ENCODE peak calls at places on chromosomes 2 and 18, in four cellular contexts. T is cardiac muscle cell; G is fibroblast of lung; X is CD8-positive, alpha-beta T cell. R is an unnamed sample.

GRCh38 chr18:49645836-49646235 is 84.0 kb downstream of the LIPG start:
- DNase-seq in T (peak), G (peak), X (no peak), R (no peak)

GRCh38 chr2:200486529-200486928 is 23.3 kb downstream of the KCTD18 start:
- DNase-seq in T (no peak), G (peak), X (no peak), R (no peak)

GRCh38 chr2:86249843-86250402 is 50.7 kb downstream of the MRPL35 start:
- DNase-seq in T (peak), G (peak), X (no peak), R (no peak)

GRCh38 chr2:2826209-2826551 is 495.1 kb upstream of the MYT1L start:
- DNase-seq in T (no peak), G (no peak), X (peak), R (no peak)

GRCh38 chr2:96315400-96316071 is 9.6 kb upstream of the ITPRIPL1 start:
- DNase-seq in T (peak), G (peak), X (peak), R (no peak)

GRCh38 chr2:32058130-32058529 is 5.2 kb upstream of the SPAST start:
- DNase-seq in T (peak), G (peak), X (no peak), R (no peak)

GRCh38 chr2:236352761-236353593 is 88.8 kb upstream of the ASB18 start:
- DNase-seq in T (peak), G (peak), X (no peak), R (no peak)

GRCh38 chr2:150876201-150877085 is 385.2 kb downstream of the RBM43 start:
- DNase-seq in T (peak), G (peak), X (no peak), R (peak)

GRCh38 chr2:170298115-170298514 is 120.2 kb downstream of the MYO3B start:
- DNase-seq in T (peak), G (no peak), X (no peak), R (no peak)

GRCh38 chr2:61978522-61978921 is 73.0 kb downstream of the COMMD1 start:
- DNase-seq in T (no peak), G (no peak), X (no peak), R (no peak)

GRCh38 chr2:128319457-128319772 is 747 bp upstream of the HS6ST1 start:
- DNase-seq in T (no peak), G (no peak), X (peak), R (no peak)
- H3K4me3 ChIP-seq in T (peak), G (peak), X (peak), R (peak)

GRCh38 chr2:13193075-13193474 is 476.3 kb downstream of the TRIB2 start:
- DNase-seq in T (no peak), G (peak), X (no peak), R (no peak)

GRCh38 chr2:13195270-13195669 is 478.5 kb downstream of the TRIB2 start:
- DNase-seq in T (no peak), G (no peak), X (no peak), R (no peak)

GRCh38 chr2:13193900-13194299 is 477.2 kb downstream of the TRIB2 start:
- DNase-seq in T (peak), G (peak), X (no peak), R (no peak)
- TF ChIP-seq CTCF in T (peak), G (peak), X (no peak), R (peak)

GRCh38 chr2:71340176-71340575 is 8.6 kb downstream of the ZNF638 start:
- DNase-seq in T (no peak), G (no peak), X (no peak), R (no peak)
- H3K4me3 ChIP-seq in T (no peak), G (no peak), X (no peak), R (no peak)

GRCh38 chr2:42328148-42328833 is 32.7 kb downstream of the COX7A2L start:
- DNase-seq in T (peak), G (peak), X (no peak), R (no peak)
- TF ChIP-seq CTCF in T (peak), G (peak), X (peak), R (peak)

DNA sequence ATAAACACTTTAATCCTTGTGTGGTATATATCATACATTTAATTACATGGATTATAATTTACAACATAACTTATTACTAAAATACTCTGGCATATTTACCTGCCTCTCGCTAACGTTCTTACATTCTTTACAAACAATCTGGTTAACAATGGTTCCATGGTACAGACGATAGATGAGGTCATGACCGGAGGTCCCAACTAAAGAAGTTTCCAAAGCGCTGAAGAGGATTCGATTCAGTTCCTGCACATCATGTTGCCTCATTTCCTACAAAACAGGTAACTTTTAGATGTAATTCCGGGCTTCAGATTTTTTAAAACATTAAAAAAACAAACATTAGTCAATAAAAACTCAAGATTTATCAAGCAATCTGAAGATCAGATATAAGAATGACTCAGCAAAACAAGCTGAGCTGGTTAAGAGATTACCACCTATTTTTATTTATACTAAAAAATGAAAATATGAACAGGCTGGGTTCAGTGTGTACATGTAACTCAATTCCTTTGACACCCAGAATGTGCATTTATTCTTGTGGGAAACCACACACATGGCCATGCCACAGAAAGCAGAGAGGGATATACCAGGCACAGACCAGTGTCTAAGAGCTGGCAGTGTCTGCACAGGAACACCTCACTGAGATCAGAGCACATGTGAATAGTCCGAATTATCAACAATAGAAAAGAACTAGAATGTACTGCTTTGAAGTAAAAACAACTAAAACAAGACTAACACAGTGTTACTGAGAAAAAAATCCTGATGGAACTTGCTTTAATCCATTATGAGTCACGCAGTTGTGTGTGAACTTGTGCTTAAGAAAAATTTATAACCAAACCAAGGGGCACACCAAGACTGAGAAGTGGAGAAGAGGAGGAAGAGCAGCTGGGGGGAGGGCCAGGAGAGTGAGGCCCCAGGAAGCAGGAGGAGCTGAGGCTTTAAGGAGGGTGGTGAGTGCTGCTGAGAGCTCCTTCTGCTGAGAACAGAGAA is 9.5 kb downstream of the USP40 start:
- DNase-seq in T (peak), G (peak), X (no peak), R (peak)
- H3K4me3 ChIP-seq in T (no peak), G (no peak), X (no peak), R (no peak)

GRCh38 chr2:141003967-141004657 is 1126.7 kb downstream of the LRP1B start:
- DNase-seq in T (no peak), G (no peak), X (no peak), R (no peak)

GRCh38 chr2:140998577-140998976 is 1132.2 kb downstream of the LRP1B start:
- DNase-seq in T (no peak), G (no peak), X (no peak), R (no peak)

GRCh38 chr2:140997997-140998396 is 1132.8 kb downstream of the LRP1B start:
- DNase-seq in T (no peak), G (no peak), X (no peak), R (no peak)

GRCh38 chr2:141001750-141002149 is 1129.1 kb downstream of the LRP1B start:
- DNase-seq in T (peak), G (peak), X (no peak), R (no peak)
- TF ChIP-seq CTCF in T (no peak), G (no peak), X (no peak), R (no peak)

GRCh38 chr2:120719471-120719870 is 16.2 kb upstream of the GLI2 start:
- DNase-seq in T (no peak), G (no peak), X (no peak), R (no peak)

GRCh38 chr2:120720746-120721145 is 14.9 kb upstream of the GLI2 start:
- DNase-seq in T (no peak), G (no peak), X (no peak), R (no peak)

GRCh38 chr2:120720176-120720575 is 15.5 kb upstream of the GLI2 start:
- DNase-seq in T (no peak), G (no peak), X (no peak), R (no peak)

GRCh38 chr2:120722211-120722602 is 13.5 kb upstream of the GLI2 start:
- DNase-seq in T (no peak), G (no peak), X (no peak), R (no peak)

DNA sequence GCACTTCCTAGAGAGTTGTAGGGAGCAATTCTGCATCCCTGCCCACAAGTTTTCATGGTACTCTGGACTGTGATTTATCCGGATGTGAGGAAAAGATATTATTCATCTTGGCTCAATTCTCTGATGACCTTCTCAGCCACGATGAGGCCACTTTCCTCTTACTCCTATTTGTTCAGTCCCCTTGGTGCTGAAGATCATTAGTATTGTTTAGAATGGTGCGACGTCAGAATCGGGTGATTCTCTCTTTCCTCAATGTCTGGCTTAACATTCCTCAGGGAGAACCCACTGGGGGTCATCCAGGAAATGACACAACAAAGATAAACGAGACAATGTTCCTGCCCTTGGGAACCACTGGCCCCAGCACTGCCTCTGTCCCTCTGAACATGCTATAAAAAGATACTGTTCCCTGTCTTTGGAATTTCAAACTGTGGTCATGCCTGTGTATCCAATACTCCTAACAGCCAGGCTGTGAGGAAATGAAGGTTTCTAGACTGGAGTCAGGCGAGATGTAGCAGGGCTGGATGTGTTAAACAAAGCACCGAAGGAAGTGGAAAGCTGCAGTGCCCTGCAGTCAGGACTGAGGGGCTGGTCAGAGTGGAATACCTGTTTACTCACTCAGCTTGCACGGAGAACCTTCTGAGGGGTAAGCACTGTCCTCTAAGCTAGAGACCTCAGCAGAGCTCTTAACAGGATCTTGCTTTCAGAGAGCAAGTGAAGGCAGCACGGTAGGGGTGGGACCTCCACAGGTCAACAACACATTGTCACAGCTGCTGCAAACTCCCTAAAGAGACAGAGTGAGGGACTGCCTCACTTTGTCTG is 12.9 kb upstream of the GLI2 start:
- DNase-seq in T (peak), G (peak), X (no peak), R (peak)
- H3K4me3 ChIP-seq in T (no peak), G (no peak), X (no peak), R (no peak)

DNA sequence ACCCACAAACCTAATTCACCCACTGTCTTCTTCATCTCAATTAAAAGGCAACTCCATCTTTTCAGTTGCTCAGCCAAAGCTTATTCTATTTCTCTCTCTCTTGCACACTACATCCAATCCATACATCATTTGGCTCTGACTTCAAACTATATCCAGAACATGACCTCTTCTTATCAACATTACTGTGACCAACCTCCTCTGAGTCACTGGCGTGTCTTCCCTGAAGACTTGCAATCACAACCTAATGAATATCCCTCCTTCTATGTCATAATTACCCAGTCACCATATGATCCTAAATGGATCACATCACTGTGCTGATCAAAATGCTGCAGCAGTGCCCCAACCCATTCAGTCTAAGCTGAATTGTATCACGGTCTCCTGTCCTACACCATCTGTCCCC is 22.6 kb upstream of the SULT1C3 start:
- DNase-seq in T (peak), G (no peak), X (no peak), R (no peak)
- TF ChIP-seq CTCF in T (no peak), G (no peak), X (no peak), R (no peak)

DNA sequence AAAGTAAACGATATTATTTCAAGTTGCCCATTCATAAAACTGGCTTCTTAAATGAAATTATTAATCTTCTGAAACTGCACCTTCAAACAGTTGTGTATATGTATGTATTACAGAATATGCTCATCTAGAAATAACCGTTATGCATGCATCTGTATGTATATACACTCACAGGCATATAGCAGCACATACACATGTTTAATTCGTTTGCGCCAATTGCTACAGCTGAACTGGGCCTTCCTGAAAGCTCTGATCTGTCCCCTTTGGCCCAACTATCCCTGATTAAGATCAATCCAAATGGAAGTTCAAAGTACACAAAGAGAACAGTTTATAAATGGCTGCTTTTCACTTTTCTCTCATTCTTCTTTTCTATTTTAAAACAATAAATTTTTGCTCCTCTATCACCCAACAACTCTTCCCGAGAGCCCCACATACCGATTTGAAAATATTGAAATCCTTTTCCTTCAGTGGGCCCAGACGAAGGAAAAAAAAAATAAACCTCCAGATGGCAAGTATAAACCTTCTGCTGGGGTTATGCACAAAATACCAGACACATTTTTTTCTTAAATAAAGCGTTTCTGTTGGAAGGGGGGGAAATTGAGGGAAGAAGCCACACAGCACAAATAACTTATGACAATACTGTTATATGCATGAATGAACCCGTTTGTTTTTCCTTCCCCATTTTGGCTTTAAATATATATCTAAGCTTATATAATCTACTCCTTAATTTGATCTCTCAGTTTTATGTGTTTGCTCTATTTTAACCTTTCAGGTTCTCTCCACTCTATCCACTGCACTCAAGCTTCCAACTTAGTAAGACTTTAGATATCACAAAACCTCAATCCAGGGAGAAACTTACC is 267.4 kb downstream of the TCF4 start:
- DNase-seq in T (no peak), G (peak), X (no peak), R (no peak)
- H3K4me3 ChIP-seq in T (no peak), G (peak), X (no peak), R (peak)

DNA sequence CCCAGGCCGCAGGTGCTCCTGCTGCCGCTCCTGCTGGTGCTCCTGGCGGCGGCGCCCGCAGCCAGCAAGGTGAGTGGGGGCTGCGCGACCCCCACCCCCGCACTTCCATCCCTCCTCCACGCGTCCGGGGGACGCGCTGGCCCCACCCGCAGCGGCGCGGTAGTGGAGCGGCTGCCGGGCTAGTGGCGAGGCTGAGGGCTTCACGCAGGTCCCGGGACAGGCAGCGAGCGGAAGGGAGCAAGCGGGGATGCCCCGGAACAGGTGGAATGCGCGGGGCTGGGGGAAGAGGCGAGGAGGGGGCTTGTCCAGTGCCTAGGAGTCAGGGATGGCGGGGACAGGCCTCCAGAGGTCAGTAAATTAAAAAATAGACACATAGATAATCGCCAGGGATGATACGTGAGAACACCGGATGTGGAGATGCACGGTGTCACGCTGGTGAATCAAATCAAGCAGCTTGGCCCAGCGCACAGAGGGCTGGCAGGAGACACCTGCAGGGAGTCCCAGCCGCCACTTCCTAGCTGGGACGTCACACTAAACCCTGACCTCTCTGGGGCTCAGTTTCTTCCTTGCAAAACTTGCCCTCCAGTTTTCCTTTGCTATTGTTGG is 424 bp downstream of the COL4A3 start:
- DNase-seq in T (no peak), G (no peak), X (no peak), R (no peak)
- TF ChIP-seq CTCF in T (no peak), G (no peak), X (no peak), R (no peak)

R was measured in AG04449.